ENCODE peak calls at places on chromosomes 16 and 17, in six cellular contexts. G is A549, R is heart left ventricle, V is cardiac muscle cell, F is psoas muscle, Q is mesendoderm. C is an unnamed sample.

GRCh38 chr16:86740817-86741799 is 162.8 kb downstream of the FOXL1 start:
- DNase-seq in F (peak; percentile 45), Q (peak; percentile 86), V (peak; percentile 71), G (peak; percentile 39), R (peak; percentile 78), C (no peak)

GRCh38 chr17:36095992-36096391 is 6.0 kb upstream of the CCL3 start:
- DNase-seq in F (no peak), V (no peak), Q (no peak), R (no peak), G (no peak), C (no peak)

GRCh38 chr16:66401610-66402009 is 25.5 kb upstream of the BEAN1 start:
- DNase-seq in V (no peak), R (no peak), Q (no peak), F (no peak), G (no peak), C (no peak)

GRCh38 chr17:43018932-43019331 is 3.3 kb downstream of the VAT1 start:
- DNase-seq in V (no peak), F (no peak), Q (no peak), R (no peak), G (no peak), C (no peak)

GRCh38 chr16:68756250-68757051 is 19.4 kb downstream of the CDH1 start:
- DNase-seq in V (no peak), R (no peak), Q (peak; percentile 79), F (no peak), G (no peak), C (peak; percentile 100)

GRCh38 chr17:6936370-6937028 is 59.4 kb upstream of the ALOX12 start:
- DNase-seq in G (no peak), Q (no peak), R (no peak), V (no peak), F (no peak), C (no peak)

GRCh38 chr16:80274576-80275191 is 266.1 kb upstream of the DYNLRB2 start:
- DNase-seq in V (no peak), R (no peak), F (no peak), Q (no peak), G (no peak), C (no peak)

GRCh38 chr16:27273670-27274522 is 5.3 kb upstream of the NSMCE1 start:
- DNase-seq in Q (no peak), G (peak; percentile 71), F (no peak), V (no peak), R (no peak), C (no peak)

GRCh38 chr16:61362583-61362982 is 673.7 kb downstream of the CDH8 start:
- DNase-seq in G (no peak), Q (no peak), R (no peak), F (no peak), V (no peak), C (no peak)

GRCh38 chr17:17913695-17914332 is 58.4 kb downstream of the TOM1L2 start:
- DNase-seq in G (peak; percentile 97), V (no peak), F (peak; percentile 79), R (peak; percentile 79), Q (peak; percentile 96), C (peak; percentile 85)

GRCh38 chr17:17921192-17922082 is 50.8 kb downstream of the TOM1L2 start:
- DNase-seq in Q (peak; percentile 99), V (peak; percentile 33), G (peak; percentile 89), F (no peak), R (peak; percentile 50), C (peak; percentile 61)

GRCh38 chr16:66569827-66570405 is 3.7 kb downstream of the CMTM1 start:
- DNase-seq in Q (no peak), G (peak; percentile 38), F (no peak), R (no peak), V (no peak), C (no peak)

GRCh38 chr17:80586464-80587228 is 42.0 kb downstream of the RPTOR start:
- DNase-seq in R (no peak), V (no peak), G (no peak), Q (no peak), F (peak; percentile 30), C (no peak)

GRCh38 chr16:24493859-24494258 is 45.5 kb upstream of the RBBP6 start:
- DNase-seq in F (no peak), G (no peak), R (no peak), V (no peak), Q (no peak), C (peak; percentile 56)

GRCh38 chr17:78223061-78223460 is 8.4 kb upstream of the TMEM235 start:
- DNase-seq in V (no peak), R (no peak), F (no peak), G (no peak), Q (no peak), C (no peak)
- H3K27ac ChIP-seq in V (no peak overlapping the region), R (no peak overlapping the region), F (peak overlapping the region; percentile 14), G (no peak overlapping the region), Q (no peak overlapping the region), C (no peak overlapping the region)

GRCh38 chr16:2808181-2808580 is 8.9 kb upstream of the PRSS21 start:
- DNase-seq in Q (no peak), F (no peak), R (no peak), V (no peak), G (no peak), C (no peak)
- H3K27ac ChIP-seq in Q (no peak overlapping the region), F (no peak overlapping the region), R (no peak overlapping the region), V (no peak overlapping the region), G (no peak overlapping the region), C (no peak overlapping the region)

GRCh38 chr17:2709173-2709661 is 2.3 kb downstream of the CLUH start:
- DNase-seq in G (no peak), F (peak; percentile 56), R (peak; percentile 69), V (no peak), Q (no peak), C (peak; percentile 26)

GRCh38 chr17:2708585-2709172 is 2.9 kb downstream of the CLUH start:
- DNase-seq in R (no peak), F (no peak), V (no peak), Q (no peak), G (no peak), C (no peak)

GRCh38 chr17:2705888-2706795 is 5.4 kb downstream of the CLUH start:
- DNase-seq in Q (no peak), R (no peak), G (no peak), V (no peak), F (no peak), C (no peak)

GRCh38 chr17:2706911-2707510 is 4.6 kb downstream of the CLUH start:
- DNase-seq in Q (no peak), G (no peak), R (no peak), V (no peak), F (peak; percentile 46), C (no peak)

DNA sequence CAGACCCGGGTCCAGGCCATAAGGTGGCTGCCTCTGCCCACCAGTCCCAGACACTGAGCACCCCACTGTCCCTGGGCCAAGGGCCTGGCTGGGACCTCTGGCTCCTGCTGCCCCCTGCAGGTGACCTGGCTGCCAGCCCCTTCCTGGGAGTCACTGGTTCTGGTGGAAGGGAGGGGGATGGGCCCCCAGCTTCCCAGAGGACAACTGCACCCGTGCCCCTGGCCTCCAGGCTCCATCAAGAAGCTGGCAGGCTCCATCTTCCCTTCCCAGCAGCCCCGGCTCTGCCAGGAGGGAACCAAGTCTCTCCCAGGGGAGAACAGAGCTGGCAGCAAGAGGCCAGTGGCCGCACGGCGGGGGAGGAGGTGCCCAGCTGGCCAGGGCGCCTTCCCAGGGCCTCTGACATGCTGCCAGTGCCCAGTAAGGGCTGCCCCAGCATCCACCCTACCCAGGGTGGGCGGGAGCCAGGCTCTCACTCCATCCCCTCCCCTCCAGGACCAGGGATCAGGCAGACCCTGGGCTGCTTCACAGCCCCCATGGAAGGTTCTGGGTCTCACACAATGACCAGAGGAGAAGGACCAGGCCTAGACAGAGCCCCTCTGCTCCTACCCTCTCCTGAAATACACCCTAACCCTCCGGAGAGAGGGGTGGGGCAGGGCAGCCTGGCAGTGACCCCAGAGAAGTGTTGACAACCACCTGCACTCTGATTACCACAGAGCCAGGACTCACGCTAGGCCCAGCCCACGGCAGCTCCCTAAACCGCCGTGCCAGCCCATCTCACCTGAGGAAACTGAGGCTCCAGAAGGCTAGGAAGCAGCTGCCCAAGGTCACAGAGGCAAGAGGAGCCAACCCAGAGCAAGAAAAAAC is 3.6 kb downstream of the CLUH start:
- DNase-seq in R (peak; percentile 92), F (peak; percentile 86), V (peak; percentile 67), G (peak; percentile 76), Q (peak; percentile 60), C (no peak)
- H3K27ac ChIP-seq in R (peak overlapping the region; percentile 98), F (peak overlapping the region; percentile 91), V (no peak overlapping the region), G (peak overlapping the region; percentile 95), Q (no peak overlapping the region), C (no peak overlapping the region)

GRCh38 chr16:87954826-87955225 is 3.6 kb downstream of the BANP start:
- DNase-seq in G (no peak), Q (no peak), F (no peak), V (no peak), R (no peak), C (no peak)
- H3K27ac ChIP-seq in G (no peak overlapping the region), Q (no peak overlapping the region), F (peak overlapping the region; percentile 99), V (no peak overlapping the region), R (peak overlapping the region; percentile 27), C (no peak overlapping the region)

DNA sequence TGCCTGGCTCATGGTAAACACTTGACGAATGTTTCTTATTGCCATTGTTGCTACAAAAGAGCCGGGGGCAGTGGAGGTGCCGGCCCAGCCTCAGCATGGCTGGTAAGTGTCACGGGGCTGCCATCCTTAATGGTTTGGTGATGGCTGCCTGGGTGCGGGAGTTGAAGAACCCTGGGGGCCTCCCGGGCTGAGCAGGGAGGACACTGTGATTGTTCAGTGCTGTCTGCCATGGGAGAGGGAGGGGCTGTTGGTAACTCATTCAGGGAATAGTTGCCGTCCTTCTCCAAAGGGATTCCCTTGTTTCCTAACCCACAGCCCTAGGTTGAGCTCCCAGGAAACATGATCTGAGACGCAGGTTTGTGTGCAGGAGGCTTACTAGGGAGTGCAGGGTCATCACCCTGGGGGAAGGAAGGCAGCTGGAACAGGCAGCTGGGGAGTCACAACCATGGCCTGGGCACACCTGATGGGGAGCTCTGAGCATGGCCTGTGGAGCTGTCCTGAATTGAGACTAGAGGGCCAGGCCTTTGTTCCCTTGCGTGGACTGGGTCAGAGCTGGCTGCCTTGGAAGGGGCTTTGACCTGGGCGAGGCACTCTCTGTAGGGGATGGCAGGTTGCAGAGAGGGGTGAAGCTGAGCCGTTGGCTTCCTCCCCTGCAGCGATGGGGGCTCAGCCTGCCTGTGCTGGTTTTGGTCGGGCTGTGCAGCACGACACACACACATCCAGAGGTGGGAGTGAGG is 85.7 kb downstream of the PLCG2 start:
- DNase-seq in G (no peak), V (no peak), Q (peak; percentile 9), R (no peak), F (no peak), C (no peak)
- H3K27ac ChIP-seq in G (no peak overlapping the region), V (no peak overlapping the region), Q (no peak overlapping the region), R (peak overlapping the region; percentile 19), F (no peak overlapping the region), C (no peak overlapping the region)

GRCh38 chr17:58088624-58089023 is 5.4 kb downstream of the DYNLL2 start:
- DNase-seq in F (no peak), Q (peak; percentile 5), R (no peak), G (no peak), V (no peak), C (no peak)
- H3K27ac ChIP-seq in F (no peak overlapping the region), Q (no peak overlapping the region), R (no peak overlapping the region), G (no peak overlapping the region), V (no peak overlapping the region), C (no peak overlapping the region)

C was measured in epithelial cell of prostate.